ENCODE peak calls at places on chromosomes 13 and 19, in five cellular contexts. One of them, this sample, is unnamed.

GRCh38 chr13:113862191-113862765 is 1.6 kb downstream of the GAS6 start:
- DNase-seq in neural crest cell: no peak
- DNase-seq in globus pallidus: no peak
- DNase-seq in stimulated activated CD8-positive, alpha-beta memory T cell treated with anti-CD3 and anti-CD28 coated beads, Interleukin-12 subunit alpha, Interleukin-12 subunit beta, amount 100 ng/mL, for 1 hour: no peak
- DNase-seq in fibroblast of villous mesenchyme: no peak
- DNase-seq in this sample: no peak

GRCh38 chr19:5064896-5065295 is 96.0 kb downstream of the KDM4B start:
- DNase-seq in neural crest cell: no peak
- DNase-seq in globus pallidus: no peak
- DNase-seq in stimulated activated CD8-positive, alpha-beta memory T cell treated with anti-CD3 and anti-CD28 coated beads, Interleukin-12 subunit alpha, Interleukin-12 subunit beta, amount 100 ng/mL, for 1 hour: no peak
- DNase-seq in fibroblast of villous mesenchyme: no peak
- DNase-seq in this sample: no peak

GRCh38 chr13:59112375-59112774 is 1051.4 kb downstream of the DIAPH3 start:
- DNase-seq in neural crest cell: peak
- DNase-seq in globus pallidus: peak
- DNase-seq in stimulated activated CD8-positive, alpha-beta memory T cell treated with anti-CD3 and anti-CD28 coated beads, Interleukin-12 subunit alpha, Interleukin-12 subunit beta, amount 100 ng/mL, for 1 hour: no peak
- DNase-seq in fibroblast of villous mesenchyme: peak
- DNase-seq in this sample: peak

GRCh38 chr19:44725251-44725650 is 23.3 kb upstream of the BCL3 start:
- DNase-seq in neural crest cell: no peak
- DNase-seq in globus pallidus: no peak
- DNase-seq in stimulated activated CD8-positive, alpha-beta memory T cell treated with anti-CD3 and anti-CD28 coated beads, Interleukin-12 subunit alpha, Interleukin-12 subunit beta, amount 100 ng/mL, for 1 hour: no peak
- DNase-seq in fibroblast of villous mesenchyme: no peak
- DNase-seq in this sample: no peak

GRCh38 chr19:12754465-12755196 is 3.0 kb downstream of the BEST2 start:
- DNase-seq in neural crest cell: no peak
- DNase-seq in globus pallidus: no peak
- DNase-seq in stimulated activated CD8-positive, alpha-beta memory T cell treated with anti-CD3 and anti-CD28 coated beads, Interleukin-12 subunit alpha, Interleukin-12 subunit beta, amount 100 ng/mL, for 1 hour: no peak
- DNase-seq in fibroblast of villous mesenchyme: no peak
- DNase-seq in this sample: no peak

GRCh38 chr13:39397866-39398265 is 205.1 kb downstream of the LHFPL6 start:
- DNase-seq in neural crest cell: no peak
- DNase-seq in globus pallidus: no peak
- DNase-seq in stimulated activated CD8-positive, alpha-beta memory T cell treated with anti-CD3 and anti-CD28 coated beads, Interleukin-12 subunit alpha, Interleukin-12 subunit beta, amount 100 ng/mL, for 1 hour: no peak
- DNase-seq in fibroblast of villous mesenchyme: no peak
- DNase-seq in this sample: no peak

GRCh38 chr19:38640368-38640767 is 7.1 kb upstream of the ACTN4 start:
- DNase-seq in neural crest cell: no peak
- DNase-seq in globus pallidus: no peak
- DNase-seq in stimulated activated CD8-positive, alpha-beta memory T cell treated with anti-CD3 and anti-CD28 coated beads, Interleukin-12 subunit alpha, Interleukin-12 subunit beta, amount 100 ng/mL, for 1 hour: no peak
- DNase-seq in fibroblast of villous mesenchyme: no peak
- DNase-seq in this sample: no peak

GRCh38 chr13:64527561-64527960 is 2702.6 kb downstream of the PCDH9 start:
- DNase-seq in neural crest cell: no peak
- DNase-seq in globus pallidus: no peak
- DNase-seq in stimulated activated CD8-positive, alpha-beta memory T cell treated with anti-CD3 and anti-CD28 coated beads, Interleukin-12 subunit alpha, Interleukin-12 subunit beta, amount 100 ng/mL, for 1 hour: no peak
- DNase-seq in fibroblast of villous mesenchyme: no peak
- DNase-seq in this sample: no peak

GRCh38 chr19:45826934-45827333 is 11.8 kb upstream of the RSPH6A start:
- DNase-seq in neural crest cell: no peak
- DNase-seq in globus pallidus: no peak
- DNase-seq in stimulated activated CD8-positive, alpha-beta memory T cell treated with anti-CD3 and anti-CD28 coated beads, Interleukin-12 subunit alpha, Interleukin-12 subunit beta, amount 100 ng/mL, for 1 hour: no peak
- DNase-seq in fibroblast of villous mesenchyme: no peak
- DNase-seq in this sample: no peak